ENCODE peak calls at places on chromosomes 5 and 9, in five cellular contexts. A, E, T, B and G are unnamed samples.

GRCh38 chr9:127119319-127119709 is 3.1 kb downstream of the ANGPTL2 start:
- DNase-seq in A (no peak), E (no peak), T (no peak), B (no peak), G (no peak)

GRCh38 chr5:173663810-173664526 is 47.5 kb upstream of the BOD1 start:
- DNase-seq in A (no peak), E (peak), T (no peak), B (peak), G (no peak)

GRCh38 chr5:95162231-95162992 is 122.5 kb downstream of the MCTP1 start:
- DNase-seq in A (no peak), E (no peak), T (no peak), B (no peak), G (no peak)

GRCh38 chr9:136312436-136312835 is 8.5 kb upstream of the CCDC187 start:
- DNase-seq in A (no peak), E (peak), T (peak), B (peak), G (peak)

GRCh38 chr9:123960366-123960765 is 30.4 kb upstream of the DENND1A start:
- DNase-seq in A (no peak), E (no peak), T (no peak), B (no peak), G (no peak)

GRCh38 chr5:68343421-68343826 is 127.9 kb downstream of the PIK3R1 start:
- DNase-seq in A (peak), E (peak), T (no peak), B (peak), G (peak)

GRCh38 chr5:109589983-109590382 is 99.7 kb upstream of the MAN2A1 start:
- DNase-seq in A (no peak), E (no peak), T (no peak), B (peak), G (no peak)

GRCh38 chr5:169146158-169146557 is 154.8 kb downstream of the SLIT3 start:
- DNase-seq in A (no peak), E (no peak), T (no peak), B (no peak), G (no peak)

GRCh38 chr9:125439434-125440272 is 178.0 kb downstream of the GAPVD1 start:
- DNase-seq in A (no peak), E (no peak), T (peak), B (no peak), G (peak)

GRCh38 chr5:113788141-113788540 is 274.6 kb downstream of the YTHDC2 start:
- DNase-seq in A (no peak), E (no peak), T (no peak), B (no peak), G (no peak)

GRCh38 chr5:94771742-94772141 is 153.3 kb downstream of the SLF1 start:
- DNase-seq in A (no peak), E (no peak), T (no peak), B (peak), G (no peak)

GRCh38 chr5:170034231-170034630 is 53.9 kb upstream of the INSYN2B start:
- DNase-seq in A (no peak), E (no peak), T (no peak), B (no peak), G (no peak)

GRCh38 chr5:64532657-64533056 is 26.8 kb downstream of the RGS7BP start:
- DNase-seq in A (no peak), E (no peak), T (no peak), B (no peak), G (no peak)

GRCh38 chr5:50667653-50668403 is 1.4 kb downstream of the PARP8 start:
- DNase-seq in A (no peak), E (peak), T (peak), B (peak), G (peak)

GRCh38 chr5:3220201-3220600 is 375.4 kb upstream of the IRX1 start:
- DNase-seq in A (no peak), E (no peak), T (no peak), B (no peak), G (peak)

GRCh38 chr5:150053231-150053626 is 33.1 kb downstream of the CSF1R start:
- DNase-seq in A (peak), E (peak), T (no peak), B (peak), G (no peak)

GRCh38 chr9:95488971-95489370 is 27.8 kb downstream of the PTCH1 start:
- DNase-seq in A (no peak), E (no peak), T (no peak), B (no peak), G (no peak)

GRCh38 chr5:142881076-142881466 is 110.9 kb downstream of the ARHGAP26 start:
- DNase-seq in A (peak), E (peak), T (no peak), B (peak), G (no peak)

GRCh38 chr5:374631-375335 is 53.3 kb downstream of the AHRR start:
- DNase-seq in A (no peak), E (no peak), T (no peak), B (no peak), G (no peak)

GRCh38 chr5:84384604-84385575 is at the start of gene EDIL3:
- DNase-seq in A (no peak), E (peak), T (peak), B (peak), G (no peak)

GRCh38 chr5:74233571-74233970 is 407.0 kb downstream of the ENC1 start:
- DNase-seq in A (peak), E (peak), T (no peak), B (peak), G (no peak)

GRCh38 chr9:19030899-19031298 is 2.1 kb downstream of the SAXO1 start:
- DNase-seq in A (no peak), E (peak), T (no peak), B (peak), G (no peak)

GRCh38 chr5:60010328-60010727 is 116.8 kb upstream of the PDE4D start:
- DNase-seq in A (no peak), E (no peak), T (no peak), B (no peak), G (no peak)

GRCh38 chr9:136060671-136061371 is 34.3 kb downstream of the NACC2 start:
- DNase-seq in A (no peak), E (no peak), T (no peak), B (no peak), G (no peak)

GRCh38 chr9:94916956-94917355 is 190.5 kb downstream of the AOPEP start:
- DNase-seq in A (no peak), E (no peak), T (no peak), B (no peak), G (no peak)

GRCh38 chr5:71757590-71758543 is 38.8 kb downstream of the CARTPT start:
- DNase-seq in A (peak), E (peak), T (no peak), B (peak), G (peak)

GRCh38 chr5:7795311-7795710 is 55.6 kb downstream of the CFAP90 start:
- DNase-seq in A (no peak), E (no peak), T (no peak), B (no peak), G (no peak)

GRCh38 chr9:96686638-96687335 is 31.7 kb upstream of the PRXL2C start:
- DNase-seq in A (peak), E (peak), T (peak), B (peak), G (peak)

GRCh38 chr9:68822596-68823165 is 117.6 kb downstream of the PIP5K1B start:
- DNase-seq in A (no peak), E (no peak), T (peak), B (peak), G (peak)

GRCh38 chr9:121372563-121373400 is 2.7 kb upstream of the STOM start:
- DNase-seq in A (peak), E (peak), T (no peak), B (peak), G (peak)

GRCh38 chr5:90325093-90325492 is 84.5 kb downstream of the CETN3 start:
- DNase-seq in A (no peak), E (no peak), T (no peak), B (no peak), G (no peak)
- H3K4me3 ChIP-seq in A (no peak), E (no peak), T (no peak), B (no peak), G (no peak)

DNA sequence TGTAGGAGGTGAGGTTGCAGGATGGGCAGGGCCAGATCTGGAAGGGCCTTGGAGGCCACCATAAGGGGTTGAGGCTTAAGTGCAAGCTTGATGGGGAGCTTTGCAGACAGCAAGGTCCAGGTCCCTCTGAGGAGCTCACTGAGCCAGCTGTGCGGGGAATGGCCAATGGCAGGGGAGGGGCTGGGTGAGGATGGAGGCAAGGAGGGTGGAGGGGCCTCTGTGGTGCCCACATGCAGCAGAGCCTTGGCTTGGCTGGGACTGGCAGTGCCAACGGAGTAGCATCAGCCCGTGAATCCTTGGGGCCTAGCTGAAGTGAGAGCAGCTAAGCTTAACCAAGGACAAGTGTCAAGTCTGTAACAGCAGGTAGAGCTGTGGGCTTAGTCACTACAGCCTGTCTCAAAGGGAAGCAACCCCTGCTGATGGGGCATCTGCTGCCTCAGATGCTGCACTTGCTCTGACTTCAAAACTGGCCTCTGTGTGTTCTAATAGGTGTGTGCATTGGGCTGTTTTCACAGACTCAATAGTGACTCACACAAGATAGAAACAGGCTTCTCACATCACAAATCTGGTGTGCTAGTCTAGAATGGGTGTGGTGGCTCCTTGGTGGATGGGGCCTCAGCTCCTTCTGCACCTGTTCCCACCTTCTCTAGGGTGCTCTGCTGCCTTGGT is 16.3 kb downstream of the GALNT12 start:
- DNase-seq in A (no peak), E (no peak), T (no peak), B (no peak), G (no peak)
- H3K4me3 ChIP-seq in A (no peak), E (no peak), T (no peak), B (no peak), G (no peak)

GRCh38 chr9:134641989-134642384 is 384 bp downstream of the COL5A1 start:
- DNase-seq in A (no peak), E (no peak), T (no peak), B (no peak), G (no peak)

GRCh38 chr9:134642385-134643181 is 980 bp downstream of the COL5A1 start:
- DNase-seq in A (no peak), E (peak), T (no peak), B (peak), G (peak)

GRCh38 chr9:134639994-134640393 is 1.6 kb upstream of the COL5A1 start:
- DNase-seq in A (no peak), E (no peak), T (no peak), B (no peak), G (no peak)

GRCh38 chr9:134641173-134641985 is at the start of gene COL5A1:
- DNase-seq in A (peak), E (peak), T (peak), B (peak), G (peak)

GRCh38 chr9:134640491-134641172 is 971 bp upstream of the COL5A1 start:
- DNase-seq in A (no peak), E (no peak), T (no peak), B (no peak), G (no peak)
- H3K4me3 ChIP-seq in A (peak), E (peak), T (peak), B (peak), G (peak)

DNA sequence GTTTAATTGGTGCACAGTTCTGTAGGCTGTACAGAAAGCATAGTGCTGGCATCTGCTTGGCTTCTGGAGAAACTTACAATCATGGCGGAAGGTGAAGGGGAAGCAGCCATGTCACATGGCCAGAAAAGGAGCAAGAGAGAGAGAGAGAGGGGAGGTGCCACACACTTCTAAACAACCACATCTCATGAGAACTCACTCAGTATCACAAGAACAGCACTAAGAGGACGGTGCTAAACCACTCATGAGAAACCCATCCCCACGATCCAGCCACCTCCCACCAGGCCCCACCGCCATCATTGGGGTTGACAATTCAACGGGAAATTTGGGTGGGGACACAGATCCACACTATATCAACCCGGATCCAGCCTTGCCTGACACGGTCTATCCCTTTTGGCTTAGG is 28.9 kb upstream of the IER5L start:
- DNase-seq in A (no peak), E (no peak), T (no peak), B (no peak), G (no peak)
- H3K4me3 ChIP-seq in A (no peak), E (no peak), T (no peak), B (no peak), G (no peak)

GRCh38 chr9:72661401-72662135 is 140.2 kb downstream of the TMC1 start:
- DNase-seq in A (peak), E (peak), T (no peak), B (peak), G (no peak)

GRCh38 chr9:72657023-72657422 is 135.6 kb downstream of the TMC1 start:
- DNase-seq in A (no peak), E (no peak), T (no peak), B (no peak), G (no peak)

GRCh38 chr9:72650206-72650605 is 128.8 kb downstream of the TMC1 start:
- DNase-seq in A (no peak), E (peak), T (no peak), B (no peak), G (no peak)

GRCh38 chr9:72656021-72656420 is 134.6 kb downstream of the TMC1 start:
- DNase-seq in A (no peak), E (no peak), T (no peak), B (no peak), G (no peak)
- H3K4me3 ChIP-seq in A (no peak), E (no peak), T (no peak), B (no peak), G (no peak)